ENCODE peak calls at places on chromosomes 13 and 19, in ten cellular contexts. G is astrocyte of the spinal cord, Y is AG10803, K is OCI-LY7, N is heart right ventricle, S is hepatocyte, U is mucosa of descending colon, A is epithelial cell of esophagus, T is omental fat pad, R is thyroid gland. I is an unnamed sample.
A peak's percentile ranks its signal among the peaks of the same experiment; 100 is the strongest.

GRCh38 chr19:16442386-16443276 is 29.1 kb downstream of the EPS15L1 start:
- DNase-seq in G (no peak), Y (no peak), K (no peak), N (peak; percentile 38), S (peak; percentile 49), U (peak; percentile 81), A (no peak), T (no peak), R (peak; percentile 21), I (no peak)

GRCh38 chr13:68027311-68027710 is 797.2 kb upstream of the PCDH9 start:
- DNase-seq in G (no peak), Y (no peak), K (no peak), N (no peak), S (no peak), U (no peak), A (no peak), T (no peak), R (peak; percentile 9), I (no peak)

GRCh38 chr13:71017607-71018006 is 849.4 kb downstream of the DACH1 start:
- DNase-seq in G (no peak), Y (no peak), K (no peak), N (no peak), S (no peak), U (no peak), A (no peak), T (no peak), R (no peak), I (no peak)

GRCh38 chr19:45405435-45406164 is 731 bp upstream of the PPP1R13L start:
- DNase-seq in G (peak; percentile 92), Y (peak; percentile 87), K (peak; percentile 94), N (peak; percentile 94), S (peak; percentile 91), U (peak; percentile 93), A (peak; percentile 97), T (peak; percentile 52), R (peak; percentile 90), I (peak; percentile 77)

GRCh38 chr19:44685877-44686276 is 13.1 kb upstream of the CEACAM16 start:
- DNase-seq in G (peak; percentile 49), Y (peak; percentile 22), K (no peak), N (peak; percentile 34), S (no peak), U (no peak), A (peak; percentile 40), T (no peak), R (no peak), I (peak; percentile 76)

GRCh38 chr19:16021796-16022195 is 54.5 kb upstream of the TPM4 start:
- DNase-seq in G (no peak), Y (no peak), K (no peak), N (no peak), S (no peak), U (no peak), A (no peak), T (no peak), R (no peak), I (no peak)

GRCh38 chr19:41136636-41137035 is 22.4 kb downstream of the CYP2F1 start:
- DNase-seq in G (no peak), Y (no peak), K (no peak), N (no peak), S (no peak), U (no peak), A (no peak), T (no peak), R (no peak), I (no peak)

GRCh38 chr13:95814494-95814893 is 137.6 kb downstream of the DNAJC3 start:
- DNase-seq in G (no peak), Y (no peak), K (no peak), N (no peak), S (no peak), U (no peak), A (no peak), T (no peak), R (no peak), I (no peak)

GRCh38 chr13:95275322-95276118 is 25.7 kb downstream of the ABCC4 start:
- DNase-seq in G (no peak), Y (peak; percentile 86), K (no peak), N (no peak), S (peak; percentile 38), U (no peak), A (peak; percentile 45), T (no peak), R (peak; percentile 15), I (no peak)

GRCh38 chr13:30308548-30308947 is 1.2 kb upstream of the KATNAL1 start:
- DNase-seq in G (no peak), Y (peak; percentile 28), K (peak; percentile 24), N (no peak), S (peak; percentile 22), U (no peak), A (peak; percentile 36), T (no peak), R (peak; percentile 36), I (no peak)

GRCh38 chr13:21897140-21897539 is 226.3 kb downstream of the FGF9 start:
- DNase-seq in G (no peak), Y (no peak), K (no peak), N (no peak), S (no peak), U (no peak), A (no peak), T (no peak), R (no peak), I (no peak)

GRCh38 chr19:16608290-16608704 is 19.7 kb downstream of the MED26 start:
- DNase-seq in G (peak; percentile 80), Y (peak; percentile 94), K (no peak), N (no peak), S (peak; percentile 56), U (peak; percentile 47), A (peak; percentile 66), T (no peak), R (no peak), I (no peak)

GRCh38 chr19:15252398-15253018 is 20.3 kb upstream of the EPHX3 start:
- DNase-seq in G (peak; percentile 46), Y (peak; percentile 76), K (no peak), N (no peak), S (no peak), U (no peak), A (peak; percentile 42), T (no peak), R (no peak), I (no peak)

GRCh38 chr13:37769545-37769944 is 100.0 kb downstream of the TRPC4 start:
- DNase-seq in G (no peak), Y (no peak), K (no peak), N (no peak), S (no peak), U (no peak), A (no peak), T (no peak), R (no peak), I (no peak)

DNA sequence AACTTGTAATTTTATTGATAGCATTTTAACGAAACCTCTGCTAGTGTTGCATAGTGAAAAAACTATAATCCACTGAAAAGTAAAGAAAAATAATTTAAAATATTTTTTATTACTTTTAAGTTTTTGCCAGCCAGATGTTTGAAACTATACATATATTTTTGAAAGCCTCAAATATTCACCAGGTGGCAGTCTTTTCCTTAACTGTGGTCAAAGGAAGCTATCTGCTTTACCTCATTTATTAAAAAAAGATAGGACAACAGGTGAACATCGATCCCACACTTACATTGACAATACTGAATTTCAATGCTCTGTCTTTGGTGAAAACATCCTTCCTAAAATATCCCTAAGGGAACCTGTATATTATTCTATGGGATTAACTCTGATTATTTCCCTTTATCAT is 100.5 kb downstream of the TRPC4 start:
- DNase-seq in G (no peak), Y (no peak), K (peak; percentile 53), N (no peak), S (peak; percentile 19), U (no peak), A (peak; percentile 17), T (no peak), R (no peak), I (no peak)
- TF ChIP-seq CTCF in G (peak; percentile 14), Y (peak; percentile 32), K (peak; percentile 81), N (no peak), S (peak; percentile 54), U (no peak), A (peak; percentile 35), T (no peak), R (no peak), I (no peak)

DNA sequence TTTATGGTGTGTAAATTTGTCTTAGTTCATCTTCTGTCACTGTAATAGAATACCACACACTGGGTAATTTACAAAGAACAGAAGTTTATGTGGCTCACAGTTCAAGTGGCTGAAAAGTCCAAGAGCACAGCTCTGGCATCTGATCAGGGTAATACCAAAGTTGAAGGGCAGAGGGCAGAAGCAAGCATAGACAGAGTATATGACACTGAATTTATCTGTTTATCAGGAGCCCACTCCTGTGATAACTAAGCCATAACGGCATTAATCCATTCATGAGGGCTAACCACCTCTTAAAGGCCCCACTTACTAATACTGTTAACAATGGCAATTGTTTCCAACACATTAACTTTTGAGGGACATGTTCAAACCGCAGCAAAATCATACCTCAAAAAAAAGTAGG is 4.0 kb upstream of the RFXAP start:
- DNase-seq in G (no peak), Y (no peak), K (peak; percentile 45), N (no peak), S (no peak), U (no peak), A (no peak), T (no peak), R (no peak), I (no peak)
- TF ChIP-seq CTCF in G (peak; percentile 27), Y (peak; percentile 51), K (peak; percentile 74), N (no peak), S (peak; percentile 14), U (no peak), A (peak; percentile 42), T (no peak), R (no peak), I (peak; percentile 61)

GRCh38 chr13:53206455-53206854 is 177.8 kb downstream of the OLFM4 start:
- DNase-seq in G (no peak), Y (no peak), K (peak; percentile 1), N (no peak), S (no peak), U (no peak), A (peak; percentile 8), T (no peak), R (no peak), I (no peak)
- TF ChIP-seq CTCF in G (peak; percentile 16), Y (peak; percentile 39), K (peak; percentile 72), N (no peak), S (peak; percentile 53), U (no peak), A (peak; percentile 43), T (no peak), R (peak; percentile 10), I (no peak)

DNA sequence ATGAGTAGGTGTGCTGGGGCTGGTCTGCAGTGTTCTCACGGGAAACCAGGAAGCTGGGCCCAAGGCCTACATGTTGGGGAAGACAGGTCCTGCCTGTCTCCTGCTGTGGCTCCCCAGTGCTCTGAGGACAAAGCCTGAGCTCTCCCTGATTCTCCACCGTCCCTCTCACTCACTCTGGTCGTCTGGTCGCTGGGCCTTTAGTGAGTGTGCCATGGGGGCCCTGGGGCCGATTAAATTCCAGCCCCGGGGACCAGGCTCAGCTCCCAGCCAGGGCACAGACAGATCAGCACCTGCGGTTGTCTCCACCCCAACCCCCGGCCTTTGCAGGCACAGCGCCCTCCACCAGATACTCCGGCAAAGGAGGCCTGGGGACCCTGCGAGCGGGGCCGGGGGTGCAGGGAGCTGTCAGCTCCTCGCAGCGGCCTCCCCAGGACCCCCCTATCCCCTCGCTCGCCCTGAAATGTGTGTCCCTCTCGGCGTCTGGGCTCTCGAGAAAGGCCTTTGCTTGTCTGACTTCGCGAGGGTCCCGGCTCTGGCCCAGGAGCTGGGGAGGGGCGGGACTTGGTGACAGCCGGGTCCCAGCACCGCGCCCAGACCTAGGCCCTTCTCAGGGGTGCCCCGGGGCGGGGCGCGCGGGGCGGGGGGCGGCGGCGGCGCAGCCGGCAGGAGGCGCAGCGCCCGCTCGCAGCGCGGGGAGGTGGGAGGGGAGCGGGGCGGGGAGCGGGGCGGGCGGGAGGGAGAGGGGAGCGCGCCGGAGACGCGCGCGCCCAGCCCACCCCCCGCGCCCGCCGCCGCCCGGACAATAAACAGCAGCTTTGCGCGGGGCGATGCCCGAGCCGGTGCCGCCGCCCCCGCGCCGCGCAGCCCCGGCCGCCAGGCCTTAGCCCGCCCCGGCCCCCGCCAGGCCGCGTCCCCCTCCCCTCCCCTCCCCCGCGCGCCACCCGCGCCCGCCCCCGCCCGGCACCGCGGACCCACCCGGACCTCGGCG is at the start of gene PALM:
- DNase-seq in G (no peak), Y (no peak), K (no peak), N (no peak), S (peak; percentile 80), U (no peak), A (no peak), T (no peak), R (peak; percentile 21), I (no peak)
- TF ChIP-seq CTCF in G (no peak), Y (no peak), K (no peak), N (no peak), S (peak; percentile 31), U (no peak), A (no peak), T (no peak), R (no peak), I (no peak)